ENCODE peak calls at places on chromosome 19, in five cellular contexts. J, W, P, M and S are unnamed samples.

GRCh38 chr19:54606891-54607781 is 13.7 kb downstream of the LILRA1 start:
- DNase-seq in J (peak), W (no peak), P (no peak), M (peak), S (no peak)

GRCh38 chr19:7908742-7909461 is 5.2 kb downstream of the MAP2K7 start:
- DNase-seq in J (no peak), W (no peak), P (no peak), M (no peak), S (no peak)

GRCh38 chr19:8585894-8586750 is 8.9 kb upstream of the MYO1F start:
- DNase-seq in J (peak), W (peak), P (no peak), M (no peak), S (no peak)

GRCh38 chr19:10408511-10409291 is 5.4 kb upstream of the CDC37 start:
- DNase-seq in J (peak), W (no peak), P (no peak), M (no peak), S (no peak)

GRCh38 chr19:53485046-53486004 is 17.8 kb downstream of the ZNF813 start:
- DNase-seq in J (no peak), W (no peak), P (no peak), M (no peak), S (no peak)

GRCh38 chr19:16164222-16164890 is 9.0 kb downstream of the CIB3 start:
- DNase-seq in J (no peak), W (no peak), P (no peak), M (no peak), S (no peak)

GRCh38 chr19:44792286-44792685 is 14.6 kb downstream of the CBLC start:
- DNase-seq in J (peak), W (no peak), P (no peak), M (no peak), S (no peak)

GRCh38 chr19:45358213-45358792 is 12.1 kb downstream of the ERCC2 start:
- DNase-seq in J (no peak), W (no peak), P (no peak), M (no peak), S (no peak)

GRCh38 chr19:7348587-7349230 is at the start of gene ARHGEF18:
- DNase-seq in J (peak), W (no peak), P (no peak), M (no peak), S (no peak)

GRCh38 chr19:53991224-53992113 is at the start of gene CACNG6:
- DNase-seq in J (no peak), W (peak), P (no peak), M (peak), S (no peak)

DNA sequence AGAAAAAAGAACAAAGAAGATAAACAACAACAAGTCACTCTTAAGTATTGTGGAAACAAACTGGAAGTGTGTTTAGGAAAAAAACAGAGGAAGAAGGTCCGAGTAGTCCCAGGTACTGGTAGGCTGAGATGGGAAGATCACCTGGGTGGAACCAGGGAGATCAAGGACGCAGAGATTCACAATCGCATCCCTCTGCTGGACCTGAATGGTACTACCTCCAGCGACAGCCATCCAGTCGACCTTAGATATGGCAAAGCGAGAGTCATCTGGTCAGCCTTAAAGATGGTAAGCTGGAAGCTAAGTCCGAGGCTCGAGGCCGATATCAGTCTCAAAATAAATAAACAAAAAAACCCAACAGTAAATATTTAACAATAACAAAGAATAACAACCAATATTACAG is 44.9 kb upstream of the ZNF91 start:
- DNase-seq in J (no peak), W (no peak), P (no peak), M (no peak), S (no peak)
- TF ChIP-seq CTCF in J (no peak), W (no peak), P (no peak), M (no peak), S (peak)

GRCh38 chr19:40147693-40148347 is 43.4 kb upstream of the MAP3K10 start:
- DNase-seq in J (peak), W (peak), P (no peak), M (peak), S (peak)
- H3K4me3 ChIP-seq in J (no peak), W (no peak), P (no peak), M (peak), S (no peak)

GRCh38 chr19:5116292-5116691 is 147.4 kb downstream of the KDM4B start:
- DNase-seq in J (no peak), W (no peak), P (no peak), M (no peak), S (no peak)

GRCh38 chr19:5114713-5115112 is 145.8 kb downstream of the KDM4B start:
- DNase-seq in J (no peak), W (no peak), P (no peak), M (no peak), S (no peak)

GRCh38 chr19:5115351-5115750 is 146.4 kb downstream of the KDM4B start:
- DNase-seq in J (no peak), W (no peak), P (no peak), M (no peak), S (no peak)

GRCh38 chr19:5117421-5117820 is 148.5 kb downstream of the KDM4B start:
- DNase-seq in J (no peak), W (no peak), P (no peak), M (no peak), S (no peak)

GRCh38 chr19:5115771-5116202 is 146.9 kb downstream of the KDM4B start:
- DNase-seq in J (no peak), W (peak), P (no peak), M (no peak), S (peak)
- TF ChIP-seq CTCF in J (no peak), W (no peak), P (no peak), M (no peak), S (no peak)

DNA sequence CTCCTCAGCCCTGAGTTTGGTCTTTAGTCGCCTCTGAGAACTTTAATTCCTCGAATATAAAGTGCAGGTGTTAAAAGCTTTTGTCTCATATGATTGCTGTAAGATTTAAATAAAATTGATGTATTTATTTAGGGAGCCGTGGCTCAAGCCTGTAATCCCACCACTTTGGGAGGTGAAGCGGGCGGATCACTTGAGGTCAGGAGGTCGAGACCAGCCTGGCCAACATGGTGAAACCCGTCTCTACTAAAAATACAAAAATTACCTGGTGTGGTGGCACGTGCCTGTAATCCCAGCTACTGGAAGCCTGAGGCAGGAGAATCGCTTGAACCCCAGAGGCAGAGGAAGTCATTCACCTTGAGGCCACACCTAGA is 559 bp upstream of the SLC1A5 start:
- DNase-seq in J (no peak), W (no peak), P (no peak), M (no peak), S (no peak)
- H3K4me3 ChIP-seq in J (no peak), W (no peak), P (no peak), M (peak), S (no peak)

GRCh38 chr19:3593156-3593555 is 7.9 kb downstream of the GIPC3 start:
- DNase-seq in J (no peak), W (no peak), P (no peak), M (no peak), S (no peak)
- TF ChIP-seq CTCF in J (no peak), W (no peak), P (no peak), M (no peak), S (no peak)

GRCh38 chr19:35119578-35119977 is 4.0 kb downstream of the FXYD3 start:
- DNase-seq in J (no peak), W (no peak), P (no peak), M (no peak), S (no peak)
- H3K4me3 ChIP-seq in J (no peak), W (no peak), P (no peak), M (peak), S (no peak)

GRCh38 chr19:18338471-18339001 is 1.9 kb upstream of the PGPEP1 start:
- DNase-seq in J (no peak), W (no peak), P (no peak), M (no peak), S (no peak)

GRCh38 chr19:18340990-18341868 is 831 bp downstream of the PGPEP1 start:
- DNase-seq in J (peak), W (peak), P (peak), M (peak), S (no peak)

GRCh38 chr19:18340237-18340989 is at the start of gene PGPEP1:
- DNase-seq in J (peak), W (peak), P (peak), M (peak), S (no peak)

GRCh38 chr19:18342090-18342632 is 1.8 kb downstream of the PGPEP1 start:
- DNase-seq in J (no peak), W (no peak), P (no peak), M (no peak), S (no peak)

DNA sequence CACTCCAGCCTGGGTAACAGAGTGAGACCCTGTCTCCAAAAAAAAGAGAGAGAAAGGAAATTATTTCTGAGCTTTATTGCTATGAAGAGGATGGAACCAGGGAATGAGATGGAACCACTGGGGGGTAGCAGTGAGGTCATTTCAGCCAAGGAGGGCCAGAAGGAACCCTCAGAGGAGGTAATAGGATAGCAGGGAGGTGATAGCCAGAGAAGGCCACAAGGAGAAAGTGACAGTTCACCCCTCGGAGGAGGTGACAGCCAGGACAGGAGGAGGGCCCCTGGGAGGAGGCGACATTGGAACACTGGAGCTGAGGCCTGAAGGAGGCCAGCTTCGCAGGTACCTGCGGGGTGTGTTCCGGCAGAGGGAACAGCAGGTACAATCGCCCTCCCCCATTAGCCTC is 695 bp upstream of the PGPEP1 start:
- DNase-seq in J (peak), W (no peak), P (no peak), M (peak), S (no peak)
- TF ChIP-seq CTCF in J (peak), W (peak), P (no peak), M (peak), S (peak)

DNA sequence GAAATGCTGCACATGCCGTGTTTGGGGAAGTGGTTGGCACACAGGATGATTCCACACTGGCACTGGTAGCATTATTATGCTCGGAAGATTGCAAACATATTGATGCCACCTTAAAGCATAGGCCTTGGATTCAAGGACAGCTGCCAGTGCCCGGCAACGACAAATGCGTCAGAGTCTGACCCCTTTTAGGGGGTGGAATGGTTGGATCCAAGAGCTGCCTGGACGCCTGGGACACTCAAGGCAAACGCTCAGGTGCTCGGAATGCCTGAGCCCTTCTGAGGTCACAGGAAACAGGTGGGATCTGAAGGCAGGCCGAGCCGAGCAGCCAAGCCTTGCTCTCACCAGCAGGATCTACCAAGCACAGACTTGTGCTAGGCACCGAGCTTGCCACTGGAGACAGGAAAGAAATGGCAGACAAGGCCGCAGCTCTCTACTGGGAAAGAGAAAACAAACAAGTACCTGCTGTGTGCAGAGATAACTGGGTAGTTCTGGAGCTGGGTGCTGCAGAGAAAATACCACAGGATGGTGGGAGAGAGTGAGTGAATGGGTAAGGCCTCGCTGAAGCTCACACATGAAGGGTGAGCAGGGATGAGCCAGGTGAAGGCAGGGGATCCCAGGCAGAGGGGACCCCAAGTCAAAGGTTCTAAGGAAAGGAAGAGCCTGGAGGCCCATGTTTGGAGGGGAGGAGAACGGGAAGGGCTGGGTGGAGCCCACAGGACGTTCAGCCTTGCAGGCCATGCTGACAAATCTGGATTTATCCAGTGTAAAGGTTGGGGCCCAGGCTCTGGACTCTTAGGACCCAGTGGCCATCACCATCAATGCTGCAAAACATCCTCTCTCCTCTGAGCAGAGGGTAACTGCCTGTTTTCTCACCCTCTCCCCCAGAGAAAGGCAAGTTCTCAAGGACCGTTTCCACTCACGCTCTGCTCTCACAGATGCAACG is 9.2 kb downstream of the RANBP3 start:
- DNase-seq in J (no peak), W (peak), P (no peak), M (no peak), S (no peak)
- H3K4me3 ChIP-seq in J (no peak), W (no peak), P (no peak), M (no peak), S (no peak)

DNA sequence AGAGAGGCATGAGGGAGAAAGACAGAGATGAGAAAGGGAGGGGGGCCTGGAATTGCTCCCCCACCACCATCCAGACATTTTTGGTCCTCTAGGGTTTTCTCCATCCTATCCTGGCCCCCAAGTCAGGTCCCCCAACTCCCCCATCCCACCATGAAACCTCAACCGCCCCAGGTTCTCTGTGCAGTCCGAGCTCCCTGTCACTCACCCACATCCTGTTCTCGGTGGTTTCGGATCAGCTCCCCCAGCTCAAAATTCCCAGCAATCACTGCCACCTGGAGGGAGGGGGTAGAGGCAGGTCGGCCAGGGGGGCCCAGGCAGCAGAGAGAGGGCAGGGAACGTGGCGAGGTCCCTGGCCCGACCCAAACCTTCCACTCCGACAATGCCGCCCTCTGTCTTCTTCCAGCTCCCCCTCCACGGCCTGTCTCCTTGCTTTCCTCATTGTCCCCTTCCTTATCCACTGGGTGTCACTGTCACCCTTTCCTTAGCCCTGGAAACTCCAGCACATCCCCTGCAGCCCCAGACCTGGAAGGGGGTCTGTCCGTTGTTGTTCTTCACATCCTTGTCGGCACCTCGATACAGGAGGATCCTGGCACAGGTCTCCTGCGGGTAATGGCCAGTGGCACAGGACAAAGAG is 15.6 kb downstream of the SHANK1 start:
- DNase-seq in J (no peak), W (no peak), P (no peak), M (no peak), S (no peak)
- TF ChIP-seq CTCF in J (no peak), W (no peak), P (no peak), M (peak), S (no peak)